ENCODE peak calls at places on chromosomes 5 and 9, in five cellular contexts. One of them, this sample, is unnamed.

GRCh38 chr9:111966851-111967250 is 70.2 kb downstream of the UGCG start:
- DNase-seq in activated CD8-positive, alpha-beta memory T cell treated with anti-CD3 and anti-CD28 coated beads, Interleukin-2, amount 50 U/mL, for 4 hours: no peak
- DNase-seq in RWPE1: no peak
- DNase-seq in psoas muscle: peak
- DNase-seq in AG04450: no peak
- DNase-seq in this sample: no peak

GRCh38 chr9:73583590-73583989 is 431.9 kb downstream of the ANXA1 start:
- DNase-seq in AG04450: no peak
- DNase-seq in RWPE1: peak
- DNase-seq in psoas muscle: no peak
- DNase-seq in activated CD8-positive, alpha-beta memory T cell treated with anti-CD3 and anti-CD28 coated beads, Interleukin-2, amount 50 U/mL, for 4 hours: no peak
- DNase-seq in this sample: no peak

GRCh38 chr5:143896471-143896870 is 84.5 kb downstream of the HMHB1 start:
- DNase-seq in psoas muscle: no peak
- DNase-seq in RWPE1: no peak
- DNase-seq in activated CD8-positive, alpha-beta memory T cell treated with anti-CD3 and anti-CD28 coated beads, Interleukin-2, amount 50 U/mL, for 4 hours: no peak
- DNase-seq in AG04450: no peak
- DNase-seq in this sample: no peak

GRCh38 chr9:124621371-124622328 is 114.5 kb upstream of the NR5A1 start:
- DNase-seq in RWPE1: no peak
- DNase-seq in AG04450: no peak
- DNase-seq in psoas muscle: no peak
- DNase-seq in activated CD8-positive, alpha-beta memory T cell treated with anti-CD3 and anti-CD28 coated beads, Interleukin-2, amount 50 U/mL, for 4 hours: no peak
- DNase-seq in this sample: no peak

GRCh38 chr5:150640311-150641005 is at the start of gene SYNPO:
- DNase-seq in activated CD8-positive, alpha-beta memory T cell treated with anti-CD3 and anti-CD28 coated beads, Interleukin-2, amount 50 U/mL, for 4 hours: no peak
- DNase-seq in AG04450: peak
- DNase-seq in psoas muscle: peak
- DNase-seq in RWPE1: peak
- DNase-seq in this sample: peak

GRCh38 chr5:106418196-106418595 is 1252.5 kb downstream of the EFNA5 start:
- DNase-seq in psoas muscle: no peak
- DNase-seq in RWPE1: no peak
- DNase-seq in AG04450: no peak
- DNase-seq in activated CD8-positive, alpha-beta memory T cell treated with anti-CD3 and anti-CD28 coated beads, Interleukin-2, amount 50 U/mL, for 4 hours: no peak
- DNase-seq in this sample: no peak

GRCh38 chr9:18061332-18061731 is 412.6 kb upstream of the ADAMTSL1 start:
- DNase-seq in RWPE1: no peak
- DNase-seq in AG04450: no peak
- DNase-seq in activated CD8-positive, alpha-beta memory T cell treated with anti-CD3 and anti-CD28 coated beads, Interleukin-2, amount 50 U/mL, for 4 hours: no peak
- DNase-seq in psoas muscle: no peak
- DNase-seq in this sample: no peak

GRCh38 chr9:105138306-105138801 is 106.1 kb upstream of the SLC44A1 start:
- DNase-seq in RWPE1: no peak
- DNase-seq in AG04450: no peak
- DNase-seq in activated CD8-positive, alpha-beta memory T cell treated with anti-CD3 and anti-CD28 coated beads, Interleukin-2, amount 50 U/mL, for 4 hours: no peak
- DNase-seq in psoas muscle: peak
- DNase-seq in this sample: peak

GRCh38 chr5:72478276-72478675 is 28.9 kb downstream of the ZNF366 start:
- DNase-seq in psoas muscle: no peak
- DNase-seq in activated CD8-positive, alpha-beta memory T cell treated with anti-CD3 and anti-CD28 coated beads, Interleukin-2, amount 50 U/mL, for 4 hours: no peak
- DNase-seq in RWPE1: no peak
- DNase-seq in AG04450: no peak
- DNase-seq in this sample: no peak

GRCh38 chr9:122445155-122445749 is 32.5 kb downstream of the OR1J1 start:
- DNase-seq in AG04450: peak
- DNase-seq in RWPE1: no peak
- DNase-seq in activated CD8-positive, alpha-beta memory T cell treated with anti-CD3 and anti-CD28 coated beads, Interleukin-2, amount 50 U/mL, for 4 hours: no peak
- DNase-seq in psoas muscle: no peak
- DNase-seq in this sample: no peak

GRCh38 chr9:36871606-36872005 is 162.5 kb downstream of the PAX5 start:
- DNase-seq in psoas muscle: peak
- DNase-seq in RWPE1: no peak
- DNase-seq in AG04450: no peak
- DNase-seq in activated CD8-positive, alpha-beta memory T cell treated with anti-CD3 and anti-CD28 coated beads, Interleukin-2, amount 50 U/mL, for 4 hours: no peak
- DNase-seq in this sample: no peak

GRCh38 chr9:71796368-71796767 is 28.1 kb upstream of the CEMIP2 start:
- DNase-seq in psoas muscle: no peak
- DNase-seq in AG04450: no peak
- DNase-seq in activated CD8-positive, alpha-beta memory T cell treated with anti-CD3 and anti-CD28 coated beads, Interleukin-2, amount 50 U/mL, for 4 hours: no peak
- DNase-seq in RWPE1: no peak
- DNase-seq in this sample: no peak

GRCh38 chr5:177131711-177132503 is 1.7 kb upstream of the NSD1 start:
- DNase-seq in psoas muscle: peak
- DNase-seq in AG04450: no peak
- DNase-seq in RWPE1: no peak
- DNase-seq in activated CD8-positive, alpha-beta memory T cell treated with anti-CD3 and anti-CD28 coated beads, Interleukin-2, amount 50 U/mL, for 4 hours: no peak
- DNase-seq in this sample: peak

GRCh38 chr9:82729991-82730390 is 333.0 kb downstream of the RASEF start:
- DNase-seq in AG04450: no peak
- DNase-seq in activated CD8-positive, alpha-beta memory T cell treated with anti-CD3 and anti-CD28 coated beads, Interleukin-2, amount 50 U/mL, for 4 hours: no peak
- DNase-seq in psoas muscle: no peak
- DNase-seq in RWPE1: no peak
- DNase-seq in this sample: no peak

GRCh38 chr9:100689635-100690034 is 111.8 kb downstream of the CAVIN4 start:
- DNase-seq in activated CD8-positive, alpha-beta memory T cell treated with anti-CD3 and anti-CD28 coated beads, Interleukin-2, amount 50 U/mL, for 4 hours: no peak
- DNase-seq in RWPE1: no peak
- DNase-seq in psoas muscle: no peak
- DNase-seq in AG04450: no peak
- DNase-seq in this sample: no peak

GRCh38 chr5:146717951-146718350 is 160.6 kb downstream of the PPP2R2B start:
- DNase-seq in RWPE1: no peak
- DNase-seq in psoas muscle: no peak
- DNase-seq in activated CD8-positive, alpha-beta memory T cell treated with anti-CD3 and anti-CD28 coated beads, Interleukin-2, amount 50 U/mL, for 4 hours: no peak
- DNase-seq in AG04450: no peak
- DNase-seq in this sample: no peak

GRCh38 chr5:122673343-122673742 is 101.5 kb upstream of the SNX2 start:
- DNase-seq in psoas muscle: peak
- DNase-seq in activated CD8-positive, alpha-beta memory T cell treated with anti-CD3 and anti-CD28 coated beads, Interleukin-2, amount 50 U/mL, for 4 hours: no peak
- DNase-seq in AG04450: no peak
- DNase-seq in RWPE1: no peak
- DNase-seq in this sample: peak

GRCh38 chr5:145245354-145245753 is 589.8 kb downstream of the PRELID2 start:
- DNase-seq in RWPE1: no peak
- DNase-seq in psoas muscle: no peak
- DNase-seq in AG04450: no peak
- DNase-seq in activated CD8-positive, alpha-beta memory T cell treated with anti-CD3 and anti-CD28 coated beads, Interleukin-2, amount 50 U/mL, for 4 hours: no peak
- DNase-seq in this sample: no peak

GRCh38 chr9:98850851-98851729 is 43.6 kb downstream of the GALNT12 start:
- DNase-seq in RWPE1: no peak
- DNase-seq in activated CD8-positive, alpha-beta memory T cell treated with anti-CD3 and anti-CD28 coated beads, Interleukin-2, amount 50 U/mL, for 4 hours: no peak
- DNase-seq in psoas muscle: no peak
- DNase-seq in AG04450: no peak
- DNase-seq in this sample: no peak

GRCh38 chr5:154631141-154631540 is 124.0 kb upstream of the LARP1 start:
- DNase-seq in psoas muscle: no peak
- DNase-seq in RWPE1: no peak
- DNase-seq in AG04450: no peak
- DNase-seq in activated CD8-positive, alpha-beta memory T cell treated with anti-CD3 and anti-CD28 coated beads, Interleukin-2, amount 50 U/mL, for 4 hours: no peak
- DNase-seq in this sample: no peak

GRCh38 chr5:146344155-146345118 is 5.8 kb downstream of the POU4F3 start:
- DNase-seq in RWPE1: no peak
- DNase-seq in psoas muscle: no peak
- DNase-seq in activated CD8-positive, alpha-beta memory T cell treated with anti-CD3 and anti-CD28 coated beads, Interleukin-2, amount 50 U/mL, for 4 hours: no peak
- DNase-seq in AG04450: no peak
- DNase-seq in this sample: no peak

GRCh38 chr5:100758306-100758705 is 144.8 kb downstream of the ST8SIA4 start:
- DNase-seq in activated CD8-positive, alpha-beta memory T cell treated with anti-CD3 and anti-CD28 coated beads, Interleukin-2, amount 50 U/mL, for 4 hours: no peak
- DNase-seq in AG04450: no peak
- DNase-seq in psoas muscle: no peak
- DNase-seq in RWPE1: no peak
- DNase-seq in this sample: no peak

GRCh38 chr9:93178851-93179786 is 4.8 kb upstream of the WNK2 start:
- DNase-seq in RWPE1: no peak
- DNase-seq in AG04450: no peak
- DNase-seq in activated CD8-positive, alpha-beta memory T cell treated with anti-CD3 and anti-CD28 coated beads, Interleukin-2, amount 50 U/mL, for 4 hours: no peak
- DNase-seq in psoas muscle: no peak
- DNase-seq in this sample: no peak

GRCh38 chr5:174520420-174521396 is 203.7 kb upstream of the MSX2 start:
- DNase-seq in psoas muscle: no peak
- DNase-seq in AG04450: no peak
- DNase-seq in activated CD8-positive, alpha-beta memory T cell treated with anti-CD3 and anti-CD28 coated beads, Interleukin-2, amount 50 U/mL, for 4 hours: no peak
- DNase-seq in RWPE1: peak
- DNase-seq in this sample: no peak

GRCh38 chr9:71858812-71859211 is 52.2 kb downstream of the ABHD17B start:
- DNase-seq in RWPE1: peak
- DNase-seq in activated CD8-positive, alpha-beta memory T cell treated with anti-CD3 and anti-CD28 coated beads, Interleukin-2, amount 50 U/mL, for 4 hours: no peak
- DNase-seq in AG04450: no peak
- DNase-seq in psoas muscle: no peak
- DNase-seq in this sample: no peak

GRCh38 chr5:131795879-131796792 is 681 bp downstream of the FNIP1 start:
- DNase-seq in activated CD8-positive, alpha-beta memory T cell treated with anti-CD3 and anti-CD28 coated beads, Interleukin-2, amount 50 U/mL, for 4 hours: no peak
- DNase-seq in RWPE1: peak
- DNase-seq in psoas muscle: peak
- DNase-seq in AG04450: no peak
- DNase-seq in this sample: peak

GRCh38 chr9:8570776-8571175 is 771.2 kb upstream of the DMAC1 start:
- DNase-seq in RWPE1: no peak
- DNase-seq in psoas muscle: no peak
- DNase-seq in AG04450: no peak
- DNase-seq in activated CD8-positive, alpha-beta memory T cell treated with anti-CD3 and anti-CD28 coated beads, Interleukin-2, amount 50 U/mL, for 4 hours: no peak
- DNase-seq in this sample: no peak

This sample was measured in sciatic nerve.